ENCODE peak calls at places on chromosomes 7 and 10, in ten cellular contexts. F is heart left ventricle; P is pancreas; K is AG09309; U is fibroblast of the aortic adventitia; T is MM.1S; J is fibroblast of mammary gland; R is CD8-positive, alpha-beta T cell; L is psoas muscle; O is ovary. G is an unnamed sample.
A peak's percentile ranks its signal among the peaks of the same experiment; 100 is the strongest.

GRCh38 chr10:48780341-48780740 is 95.7 kb downstream of the WDFY4 start:
- DNase-seq in F (no peak), P (no peak), K (no peak), U (no peak), T (no peak), J (no peak), R (no peak), L (no peak), O (no peak), G (no peak)

GRCh38 chr7:66167773-66168367 is 37.3 kb upstream of the TPST1 start:
- DNase-seq in F (no peak), P (no peak), K (peak; percentile 49), U (peak; percentile 97), T (no peak), J (peak; percentile 84), R (no peak), L (no peak), O (no peak), G (peak; percentile 84)

GRCh38 chr10:105042906-105043552 is 401.9 kb downstream of the SORCS3 start:
- DNase-seq in F (no peak), P (no peak), K (no peak), U (no peak), T (peak; percentile 88), J (no peak), R (no peak), L (no peak), O (no peak), G (no peak)

GRCh38 chr10:62528441-62528840 is 154.3 kb downstream of the ZNF365 start:
- DNase-seq in F (no peak), P (no peak), K (no peak), U (no peak), T (peak; percentile 81), J (no peak), R (no peak), L (no peak), O (no peak), G (no peak)

GRCh38 chr10:126041804-126042231 is 145.5 kb downstream of the FANK1 start:
- DNase-seq in F (peak; percentile 84), P (peak; percentile 71), K (no peak), U (peak; percentile 50), T (peak; percentile 86), J (no peak), R (peak; percentile 76), L (peak; percentile 87), O (no peak), G (peak; percentile 72)

GRCh38 chr7:15977663-15978062 is 291.2 kb upstream of the MEOX2 start:
- DNase-seq in F (no peak), P (no peak), K (peak; percentile 25), U (peak; percentile 59), T (no peak), J (peak; percentile 54), R (no peak), L (no peak), O (no peak), G (peak; percentile 53)

GRCh38 chr10:96863922-96864543 is 31.9 kb downstream of the LCOR start:
- DNase-seq in F (no peak), P (no peak), K (no peak), U (peak; percentile 46), T (no peak), J (peak; percentile 33), R (no peak), L (no peak), O (no peak), G (peak; percentile 47)

GRCh38 chr10:117439243-117439912 is 64.1 kb upstream of the PDZD8 start:
- DNase-seq in F (no peak), P (no peak), K (peak; percentile 96), U (peak; percentile 93), T (no peak), J (peak; percentile 99), R (no peak), L (peak; percentile 83), O (no peak), G (peak; percentile 57)

GRCh38 chr7:142420554-142421362 is 162.9 kb upstream of the PRSS58 start:
- DNase-seq in F (no peak), P (no peak), K (no peak), U (peak; percentile 16), T (peak; percentile 74), J (peak; percentile 40), R (no peak), L (no peak), O (no peak), G (peak; percentile 65)

DNA sequence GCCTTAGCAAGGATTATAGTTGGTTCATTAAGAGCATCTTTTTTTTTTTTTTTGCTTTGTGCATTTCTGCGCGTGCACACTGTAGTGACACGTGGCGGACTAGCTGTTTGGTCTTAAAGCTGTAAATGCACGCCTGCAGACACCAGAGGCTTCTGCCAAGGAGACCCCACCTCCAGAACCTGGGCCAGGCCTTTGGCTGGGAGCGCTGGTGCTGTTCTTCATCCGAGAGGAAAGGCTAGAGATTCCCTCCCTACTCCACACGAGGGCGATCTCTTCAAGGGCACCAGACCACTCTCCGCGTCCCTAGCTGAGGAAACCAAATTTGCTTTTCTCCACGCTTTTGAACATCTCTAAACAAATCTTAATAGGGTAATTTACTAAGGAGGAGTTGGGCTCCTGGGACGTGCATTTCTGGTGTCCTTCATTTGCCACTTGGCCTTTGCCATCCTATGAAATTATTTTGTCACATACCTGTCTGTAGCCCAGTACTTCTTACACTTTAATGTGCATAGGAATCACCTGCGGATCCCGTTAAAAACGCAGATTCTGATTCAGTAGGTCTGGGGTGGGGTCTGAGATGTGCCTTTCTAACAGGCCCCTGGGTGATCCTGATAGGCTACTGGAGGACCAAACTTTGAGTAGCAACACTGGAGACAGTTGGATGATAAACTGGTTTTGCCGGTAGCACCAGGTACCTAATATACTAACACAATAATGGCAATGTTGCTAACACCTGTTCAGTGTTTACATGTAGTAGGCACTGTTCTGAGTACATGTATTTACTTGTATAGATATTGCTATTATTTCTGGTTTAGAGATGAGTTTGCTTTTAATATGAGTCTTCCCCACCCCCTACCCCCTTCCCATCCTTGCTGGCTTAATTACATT is 1.3 kb upstream of the SLC26A5 start:
- DNase-seq in F (no peak), P (no peak), K (no peak), U (peak; percentile 49), T (peak; percentile 42), J (peak; percentile 61), R (no peak), L (no peak), O (no peak), G (peak; percentile 70)
- H3K4me3 ChIP-seq in F (no peak overlapping the region), P (no peak overlapping the region), K (no peak overlapping the region), U (no peak overlapping the region), T (no peak overlapping the region), J (no peak overlapping the region), R (no peak overlapping the region), L (no peak overlapping the region), O (no peak overlapping the region), G (no peak overlapping the region)

GRCh38 chr7:56062382-56062781 is 1.7 kb upstream of the SUMF2 start:
- DNase-seq in F (no peak), P (no peak), K (peak; percentile 42), U (peak; percentile 83), T (no peak), J (peak; percentile 53), R (no peak), L (no peak), O (no peak), G (peak; percentile 81)

GRCh38 chr7:56063500-56063881 is 595 bp upstream of the SUMF2 start:
- DNase-seq in F (no peak), P (no peak), K (no peak), U (no peak), T (no peak), J (no peak), R (no peak), L (no peak), O (no peak), G (no peak)

DNA sequence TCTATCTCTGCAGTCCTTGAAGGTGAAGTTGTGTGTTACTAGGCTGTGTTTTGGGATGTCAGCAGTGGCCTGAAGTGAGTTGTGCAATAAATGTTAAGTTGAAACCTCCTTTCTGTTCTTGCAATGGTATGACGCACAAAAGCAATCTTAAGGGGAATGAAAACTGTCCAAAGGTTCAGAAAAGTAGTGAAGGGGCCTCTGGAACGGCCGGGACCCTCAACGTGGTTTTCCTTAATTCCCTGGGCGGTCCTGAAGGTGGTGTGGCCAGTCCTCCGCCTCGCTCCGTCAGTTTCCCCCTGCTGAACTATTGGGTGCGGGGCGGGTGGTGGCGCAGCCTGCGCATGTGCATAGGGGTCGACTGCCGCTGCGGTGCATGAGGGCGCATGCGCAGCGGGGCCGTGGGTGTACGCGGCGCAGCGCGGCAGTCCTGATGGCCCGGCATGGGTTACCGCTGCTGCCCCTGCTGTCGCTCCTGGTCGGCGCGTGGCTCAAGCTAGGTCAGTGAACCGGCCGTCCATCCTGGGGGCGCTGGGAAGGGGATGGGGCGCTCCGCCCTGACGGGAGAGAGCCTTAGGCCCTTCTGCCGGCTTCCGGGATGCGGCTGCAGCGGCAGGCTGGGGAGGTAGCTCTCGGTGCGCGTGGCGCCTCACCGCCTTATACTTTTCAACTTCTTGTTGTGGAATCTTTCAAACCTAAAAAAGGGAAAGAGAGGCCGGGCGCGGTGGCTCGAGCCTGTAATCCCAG is at the start of gene SUMF2:
- DNase-seq in F (peak; percentile 95), P (peak; percentile 94), K (peak; percentile 49), U (peak; percentile 87), T (peak; percentile 92), J (peak; percentile 86), R (peak; percentile 88), L (peak; percentile 96), O (peak; percentile 92), G (peak; percentile 90)
- TF ChIP-seq CTCF in F (peak; percentile 50), P (no peak), K (peak; percentile 23), U (peak; percentile 14), T (peak; percentile 28), J (no peak), R (no peak), L (no peak), O (no peak), G (no peak)

GRCh38 chr7:27345164-27345887 is 102.7 kb downstream of the EVX1 start:
- DNase-seq in F (no peak), P (no peak), K (no peak), U (no peak), T (no peak), J (no peak), R (no peak), L (no peak), O (no peak), G (no peak)
- H3K4me3 ChIP-seq in F (no peak overlapping the region), P (no peak overlapping the region), K (no peak overlapping the region), U (no peak overlapping the region), T (no peak overlapping the region), J (no peak overlapping the region), R (no peak overlapping the region), L (no peak overlapping the region), O (no peak overlapping the region), G (no peak overlapping the region)

GRCh38 chr7:6579446-6579845 is 2.2 kb downstream of the ZDHHC4 start:
- DNase-seq in F (no peak), P (no peak), K (no peak), U (no peak), T (no peak), J (peak; percentile 33), R (no peak), L (no peak), O (no peak), G (peak; percentile 43)

GRCh38 chr7:6575246-6576023 is 1.8 kb upstream of the ZDHHC4 start:
- DNase-seq in F (no peak), P (no peak), K (no peak), U (no peak), T (no peak), J (no peak), R (no peak), L (no peak), O (no peak), G (peak; percentile 37)

GRCh38 chr7:6578114-6579084 is 1.1 kb downstream of the ZDHHC4 start:
- DNase-seq in F (no peak), P (no peak), K (no peak), U (no peak), T (no peak), J (no peak), R (no peak), L (no peak), O (no peak), G (peak; percentile 19)

GRCh38 chr7:6577369-6578113 is at the start of gene ZDHHC4:
- DNase-seq in F (peak; percentile 92), P (peak; percentile 93), K (no peak), U (peak; percentile 89), T (peak; percentile 93), J (peak; percentile 81), R (peak; percentile 87), L (peak; percentile 95), O (peak; percentile 89), G (peak; percentile 90)

GRCh38 chr7:6576024-6576866 is 1.0 kb upstream of the ZDHHC4 start:
- DNase-seq in F (no peak), P (no peak), K (no peak), U (no peak), T (no peak), J (no peak), R (no peak), L (no peak), O (no peak), G (no peak)
- TF ChIP-seq CTCF in F (no peak), P (no peak), K (no peak), U (no peak), T (no peak), J (no peak), R (no peak), L (no peak), O (no peak), G (no peak)